ENCODE peak calls at places on chromosomes 7 and 10, in six cellular contexts. A, T, S, F, D and N are unnamed samples.
A peak's percentile ranks its signal among the peaks of the same experiment; 100 is the strongest.

GRCh38 chr10:70551971-70552422 is 50.5 kb downstream of the PRF1 start:
- DNase-seq in F (no peak), T (no peak), D (no peak), S (no peak), A (no peak), N (no peak)

GRCh38 chr7:66296555-66296954 is 91.4 kb downstream of the TPST1 start:
- DNase-seq in F (no peak), D (no peak), T (no peak), S (no peak), A (no peak), N (no peak)

GRCh38 chr10:110147961-110148360 is 59.4 kb upstream of the MXI1 start:
- DNase-seq in A (no peak), F (no peak), T (no peak), D (no peak), S (no peak), N (no peak)

GRCh38 chr10:30455816-30456215 is 21.8 kb downstream of the MAP3K8 start:
- DNase-seq in S (no peak), F (no peak), A (no peak), D (no peak), T (no peak), N (no peak)

GRCh38 chr10:102004376-102004775 is 51.6 kb downstream of the ARMH3 start:
- DNase-seq in A (peak; percentile 18), S (no peak), D (no peak), T (no peak), F (no peak), N (no peak)

GRCh38 chr10:76050291-76050625 is 618.8 kb downstream of the LRMDA start:
- DNase-seq in S (no peak), F (no peak), D (no peak), A (no peak), T (no peak), N (no peak)

GRCh38 chr7:73618538-73618937 is 5.8 kb downstream of the MLXIPL start:
- DNase-seq in D (no peak), F (no peak), T (no peak), A (no peak), S (no peak), N (no peak)

GRCh38 chr7:2164156-2164555 is 68.6 kb downstream of the MAD1L1 start:
- DNase-seq in D (no peak), F (no peak), S (no peak), T (no peak), A (no peak), N (no peak)

GRCh38 chr10:77974396-77975074 is 48.0 kb upstream of the DLG5 start:
- DNase-seq in T (no peak), F (no peak), A (no peak), D (no peak), S (no peak), N (no peak)

GRCh38 chr7:24200407-24200806 is 83.6 kb upstream of the NPY start:
- DNase-seq in S (no peak), A (no peak), T (no peak), F (no peak), D (no peak), N (no peak)

GRCh38 chr7:52088008-52088787 is 771.6 kb upstream of the COBL start:
- DNase-seq in F (no peak), D (no peak), A (no peak), T (no peak), S (no peak), N (no peak)

GRCh38 chr7:130444230-130444629 is 3.4 kb upstream of the CEP41 start:
- DNase-seq in D (no peak), T (no peak), F (no peak), A (no peak), S (no peak), N (no peak)

GRCh38 chr7:37489703-37490102 is 41.0 kb upstream of the ELMO1 start:
- DNase-seq in T (no peak), D (no peak), F (no peak), A (no peak), S (no peak), N (no peak)

GRCh38 chr10:72340911-72341310 is 13.8 kb downstream of the DNAJB12 start:
- DNase-seq in D (no peak), T (no peak), F (no peak), S (no peak), A (no peak), N (no peak)